ENCODE peak calls at places on chromosomes 2 and 18, in five cellular contexts. T is glutamatergic neuron, M is fibroblast of the conjunctiva, J is T47D, G is right atrium auricular region. C is an unnamed sample.

GRCh38 chr2:25845843-25846505 is 32.3 kb downstream of the ASXL2 start:
- DNase-seq in J (no peak), M (no peak), G (no peak), T (no peak), C (no peak)

GRCh38 chr2:156792242-156792840 is 356.2 kb downstream of the GPD2 start:
- DNase-seq in G (no peak), M (no peak), T (no peak), J (no peak), C (no peak)

GRCh38 chr2:142741764-142742269 is 135.6 kb upstream of the KYNU start:
- DNase-seq in G (no peak), T (no peak), M (no peak), J (no peak), C (no peak)

GRCh38 chr2:25543939-25544338 is 129.4 kb downstream of the DTNB start:
- DNase-seq in T (no peak), J (no peak), M (no peak), G (no peak), C (no peak)

GRCh38 chr2:221517362-221518121 is 54.6 kb downstream of the EPHA4 start:
- DNase-seq in T (no peak), M (peak; percentile 38), J (no peak), G (peak; percentile 71), C (no peak)

GRCh38 chr2:237884681-237885080 is 25.3 kb downstream of the RAMP1 start:
- DNase-seq in G (no peak), J (no peak), M (no peak), T (no peak), C (no peak)

GRCh38 chr2:85754313-85755095 is 713 bp downstream of the ATOH8 start:
- DNase-seq in T (peak; percentile 74), J (no peak), M (no peak), G (no peak), C (peak; percentile 29)

GRCh38 chr2:241675885-241676284 is 10.7 kb downstream of the DTYMK start:
- DNase-seq in T (no peak), M (no peak), G (no peak), J (no peak), C (no peak)

GRCh38 chr2:75646583-75647425 is at the start of gene MRPL19:
- DNase-seq in J (peak; percentile 83), G (peak; percentile 88), T (peak; percentile 75), M (peak; percentile 82), C (peak; percentile 89)

GRCh38 chr2:85390941-85391669 is 19.1 kb downstream of the CAPG start:
- DNase-seq in T (peak; percentile 70), G (no peak), M (no peak), J (no peak), C (no peak)

GRCh38 chr18:7021994-7022840 is 95.4 kb downstream of the LAMA1 start:
- DNase-seq in T (no peak), G (peak; percentile 32), M (peak; percentile 20), J (peak; percentile 19), C (peak; percentile 11)

GRCh38 chr2:233081232-233081730 is 21.1 kb downstream of the INPP5D start:
- DNase-seq in G (no peak), M (no peak), T (no peak), J (no peak), C (no peak)

GRCh38 chr2:173962036-173962435 is 3.1 kb downstream of the SP3 start:
- DNase-seq in J (no peak), G (no peak), T (no peak), M (no peak), C (no peak)

GRCh38 chr2:134252092-134252775 is 1.6 kb upstream of the MGAT5 start:
- DNase-seq in J (no peak), G (no peak), T (no peak), M (no peak), C (no peak)

GRCh38 chr2:105134076-105134475 is 96.2 kb downstream of the MRPS9 start:
- DNase-seq in G (no peak), T (no peak), M (no peak), J (no peak), C (no peak)

GRCh38 chr2:54535599-54536195 is 79.6 kb downstream of the SPTBN1 start:
- DNase-seq in T (no peak), G (no peak), M (no peak), J (no peak), C (no peak)

GRCh38 chr2:209334188-209335017 is 89.4 kb upstream of the MAP2 start:
- DNase-seq in T (peak; percentile 65), G (no peak), J (peak; percentile 11), M (peak; percentile 36), C (peak; percentile 89)

GRCh38 chr2:86249176-86249842 is 50.1 kb downstream of the MRPL35 start:
- DNase-seq in G (no peak), M (peak; percentile 75), T (no peak), J (no peak), C (peak; percentile 50)

GRCh38 chr2:105755895-105756294 is 11.2 kb downstream of the NCK2 start:
- DNase-seq in G (no peak), M (no peak), T (no peak), J (no peak), C (no peak)

GRCh38 chr2:1593371-1594205 is 150.7 kb downstream of the PXDN start:
- DNase-seq in M (peak; percentile 31), G (peak; percentile 80), T (peak; percentile 94), J (no peak), C (no peak)

GRCh38 chr2:194096402-194096801 is 1560.6 kb upstream of the SLC39A10 start:
- DNase-seq in G (no peak), T (no peak), M (no peak), J (no peak), C (no peak)

GRCh38 chr2:88669371-88670214 is 21.9 kb upstream of the RPIA start:
- DNase-seq in G (no peak), M (no peak), J (peak; percentile 34), T (no peak), C (no peak)

GRCh38 chr2:152025678-152026287 is 73.1 kb downstream of the CACNB4 start:
- DNase-seq in T (peak; percentile 91), J (no peak), G (peak; percentile 90), M (peak; percentile 55), C (peak; percentile 96)

GRCh38 chr2:56313541-56313940 is 129.8 kb downstream of the CCDC85A start:
- DNase-seq in M (no peak), J (no peak), T (no peak), G (no peak), C (no peak)

GRCh38 chr18:23377669-23378469 is 75.2 kb upstream of the RIOK3 start:
- DNase-seq in J (no peak), G (no peak), T (no peak), M (peak; percentile 67), C (no peak)

GRCh38 chr2:233082222-233082933 is 22.2 kb downstream of the INPP5D start:
- DNase-seq in G (no peak), T (no peak), J (no peak), M (no peak), C (no peak)

GRCh38 chr2:6493669-6494068 is 372.0 kb downstream of the CMPK2 start:
- DNase-seq in T (no peak), M (no peak), J (no peak), G (no peak), C (no peak)